ENCODE peak calls at places on chromosomes 12 and 14, in six cellular contexts. G is HepG2, A is HL-60, R is K562, C is GM12878, S is H1. Q is an unnamed sample.

GRCh38 chr14:96858643-96859042 is 61.5 kb downstream of the VRK1 start:
- DNase-seq in A (no peak), G (no peak), R (no peak), S (no peak), C (no peak), Q (no peak)

GRCh38 chr14:76904100-76904739 is 78.0 kb downstream of the LRRC74A start:
- DNase-seq in A (no peak), R (no peak), C (no peak), G (no peak), S (no peak), Q (peak)

GRCh38 chr14:95256776-95257060 is 63.0 kb downstream of the CLMN start:
- DNase-seq in G (no peak), S (no peak), C (no peak), R (no peak), A (no peak), Q (no peak)

GRCh38 chr14:104341532-104342434 is 203.4 kb downstream of the KIF26A start:
- DNase-seq in S (peak), R (peak), A (no peak), G (peak), C (no peak), Q (peak)

GRCh38 chr12:38638401-38638800 is 267.0 kb downstream of the CPNE8 start:
- DNase-seq in C (no peak), G (no peak), S (no peak), A (no peak), R (no peak), Q (no peak)

GRCh38 chr12:117167769-117168168 is 22.5 kb downstream of the FBXO21 start:
- DNase-seq in C (no peak), S (no peak), G (no peak), R (no peak), A (no peak), Q (no peak)

GRCh38 chr12:131831635-131832041 is 3.4 kb downstream of the MMP17 start:
- DNase-seq in S (no peak), G (no peak), R (no peak), C (no peak), A (peak), Q (no peak)

GRCh38 chr12:85741051-85741450 is 95.2 kb downstream of the RASSF9 start:
- DNase-seq in S (no peak), C (no peak), R (no peak), A (no peak), G (no peak), Q (no peak)

GRCh38 chr12:28966049-28966778 is 182.9 kb upstream of the FAR2 start:
- DNase-seq in C (no peak), R (no peak), S (no peak), G (no peak), A (no peak), Q (no peak)

GRCh38 chr12:49962861-49963765 is 1.4 kb downstream of the AQP5 start:
- DNase-seq in A (no peak), C (no peak), G (no peak), R (no peak), S (no peak), Q (no peak)

GRCh38 chr14:64337901-64338615 is 43.9 kb upstream of the ESR2 start:
- DNase-seq in G (peak), C (no peak), A (peak), S (peak), R (peak), Q (peak)

GRCh38 chr14:89618821-89619551 is 202.0 kb upstream of the FOXN3 start:
- DNase-seq in G (peak), R (peak), S (peak), A (peak), C (no peak), Q (peak)

GRCh38 chr14:34350903-34351302 is 111.1 kb downstream of the SPTSSA start:
- DNase-seq in C (no peak), S (no peak), A (no peak), G (no peak), R (no peak), Q (no peak)

GRCh38 chr14:37232907-37233481 is 35.3 kb downstream of the MIPOL1 start:
- DNase-seq in G (peak), A (peak), C (no peak), S (no peak), R (peak), Q (peak)

GRCh38 chr12:50924439-50925341 is 27.7 kb upstream of the HIGD1C start:
- DNase-seq in G (peak), A (peak), S (no peak), R (peak), C (peak), Q (peak)

GRCh38 chr12:64675795-64676194 is 65.5 kb downstream of the RASSF3 start:
- DNase-seq in A (no peak), R (no peak), C (no peak), S (no peak), G (no peak), Q (peak)

GRCh38 chr14:106222736-106223135 is 696.4 kb downstream of the TMEM121 start:
- DNase-seq in A (no peak), C (no peak), S (no peak), G (no peak), R (no peak), Q (no peak)

GRCh38 chr14:103597623-103598372 is 31.2 kb upstream of the KLC1 start:
- DNase-seq in A (no peak), G (no peak), R (peak), C (no peak), S (no peak), Q (no peak)

GRCh38 chr12:94553130-94553519 is 93.5 kb upstream of the CEP83 start:
- DNase-seq in C (no peak), A (no peak), R (no peak), G (no peak), S (no peak), Q (no peak)

GRCh38 chr14:55129086-55129427 is at the start of gene LGALS3:
- DNase-seq in A (no peak), R (peak), S (no peak), G (no peak), C (no peak), Q (peak)

GRCh38 chr12:6183689-6184441 is 16.3 kb upstream of the CD9 start:
- DNase-seq in R (no peak), A (no peak), C (no peak), S (no peak), G (peak), Q (no peak)

GRCh38 chr12:67797316-67797741 is 148.8 kb downstream of the DYRK2 start:
- DNase-seq in G (no peak), S (no peak), C (no peak), R (no peak), A (no peak), Q (no peak)

GRCh38 chr12:109267361-109267760 is 41.7 kb downstream of the FOXN4 start:
- DNase-seq in S (no peak), R (no peak), G (no peak), A (no peak), C (no peak), Q (no peak)

GRCh38 chr14:60161176-60162107 is 3.8 kb downstream of the DHRS7 start:
- DNase-seq in A (peak), C (no peak), G (peak), R (no peak), S (no peak), Q (no peak)

GRCh38 chr14:97290977-97291376 is 493.8 kb downstream of the VRK1 start:
- DNase-seq in G (no peak), R (no peak), A (no peak), S (no peak), C (no peak), Q (no peak)

GRCh38 chr14:43937001-43937400 is 570.1 kb downstream of the FSCB start:
- DNase-seq in S (no peak), A (no peak), G (no peak), R (no peak), C (no peak), Q (no peak)

GRCh38 chr14:75205586-75205985 is 29.2 kb upstream of the TMED10 start:
- DNase-seq in S (no peak), R (no peak), A (no peak), C (no peak), G (no peak), Q (no peak)

GRCh38 chr12:105523164-105524057 is 192.9 kb downstream of the C12orf75 start:
- DNase-seq in R (no peak), C (no peak), G (no peak), S (no peak), A (no peak), Q (peak)

GRCh38 chr14:69612759-69613145 is 1.4 kb downstream of the SUSD6 start:
- DNase-seq in S (no peak), C (no peak), G (no peak), R (no peak), A (no peak), Q (no peak)

GRCh38 chr12:54075974-54076373 is 22.3 kb downstream of the HOXC4 start:
- DNase-seq in C (no peak), G (no peak), A (no peak), S (peak), R (no peak), Q (no peak)

GRCh38 chr12:59980491-59980890 is 384.7 kb downstream of the SLC16A7 start:
- DNase-seq in A (no peak), S (no peak), C (no peak), G (no peak), R (no peak), Q (no peak)

GRCh38 chr14:54671537-54671936 is 104.6 kb downstream of the SAMD4A start:
- DNase-seq in C (no peak), S (no peak), A (no peak), G (no peak), R (no peak), Q (no peak)

GRCh38 chr14:73594491-73594890 is 2.8 kb downstream of the ACOT4 start:
- DNase-seq in A (no peak), C (no peak), R (no peak), G (no peak), S (no peak), Q (no peak)

GRCh38 chr12:11756022-11756421 is 106.5 kb downstream of the ETV6 start:
- DNase-seq in C (no peak), R (no peak), G (no peak), S (no peak), A (no peak), Q (no peak)

GRCh38 chr12:11757531-11757930 is 108.1 kb downstream of the ETV6 start:
- DNase-seq in C (no peak), G (no peak), S (no peak), A (no peak), R (no peak), Q (no peak)

GRCh38 chr12:11755311-11755930 is 105.9 kb downstream of the ETV6 start:
- DNase-seq in G (no peak), R (no peak), A (no peak), S (no peak), C (no peak), Q (no peak)

GRCh38 chr12:11757095-11757494 is 107.6 kb downstream of the ETV6 start:
- DNase-seq in C (no peak), A (no peak), S (no peak), G (no peak), R (no peak), Q (no peak)

DNA sequence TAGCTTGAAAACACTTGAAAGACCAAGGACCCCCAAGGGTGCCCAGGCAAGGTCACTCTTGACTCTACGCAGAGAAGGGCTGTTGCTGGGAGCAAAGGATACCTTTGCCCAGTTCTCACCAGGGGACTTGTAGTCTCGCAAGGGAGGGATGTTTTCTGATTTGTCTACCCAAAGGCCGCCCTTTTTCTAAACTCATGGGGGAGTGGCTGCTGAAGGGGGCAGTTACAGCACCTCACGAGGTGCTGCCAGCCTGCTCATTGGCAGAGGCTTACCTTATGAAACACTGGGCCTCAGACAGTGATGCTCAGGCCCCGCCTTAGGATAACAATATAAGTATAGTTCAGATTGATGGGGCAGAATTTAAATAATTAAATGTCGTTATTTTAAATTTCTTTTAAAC is 107.0 kb downstream of the ETV6 start:
- DNase-seq in G (no peak), C (no peak), A (no peak), S (no peak), R (no peak), Q (no peak)
- TF ChIP-seq POLR2AphosphoS5 in G (no peak), C (no peak), A (no peak), S (no peak), R (no peak), Q (no peak)

DNA sequence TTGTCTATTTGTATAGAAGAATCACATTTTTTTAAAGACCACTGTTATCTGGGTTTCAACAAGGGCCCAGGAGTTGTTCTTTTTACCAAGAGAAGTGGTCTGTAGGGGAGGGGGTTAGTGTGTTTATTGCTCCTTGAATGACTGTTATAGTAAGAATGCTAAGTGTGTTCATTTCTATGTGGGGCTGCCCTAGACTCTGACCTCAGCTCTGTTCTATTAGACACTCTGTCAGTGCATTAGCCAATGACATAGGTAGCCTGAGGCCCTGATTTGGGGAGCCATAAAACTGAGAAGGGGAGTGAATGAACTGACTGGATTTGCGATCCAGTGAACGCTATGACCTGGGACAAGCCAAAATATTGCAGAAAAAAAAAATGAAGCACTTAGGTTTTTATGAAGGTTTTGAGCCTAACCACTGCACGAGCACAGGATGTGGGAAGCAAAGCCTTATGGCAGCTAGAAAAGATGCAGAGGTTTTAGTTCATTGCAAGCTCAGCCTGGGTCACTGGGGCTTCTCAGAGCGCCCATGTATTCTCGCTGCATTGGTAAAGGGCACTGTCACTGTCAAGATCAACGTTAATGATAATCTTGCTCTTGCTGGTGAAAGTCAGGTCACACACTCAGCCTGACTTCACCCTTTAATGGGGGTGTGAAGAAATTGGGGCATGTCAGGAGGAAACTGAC is 63.8 kb downstream of the PRKCH start:
- DNase-seq in G (no peak), A (no peak), R (no peak), C (no peak), S (no peak), Q (no peak)
- TF ChIP-seq GABPA in G (no peak), A (no peak), R (no peak), C (no peak), S (no peak), Q (no peak)

DNA sequence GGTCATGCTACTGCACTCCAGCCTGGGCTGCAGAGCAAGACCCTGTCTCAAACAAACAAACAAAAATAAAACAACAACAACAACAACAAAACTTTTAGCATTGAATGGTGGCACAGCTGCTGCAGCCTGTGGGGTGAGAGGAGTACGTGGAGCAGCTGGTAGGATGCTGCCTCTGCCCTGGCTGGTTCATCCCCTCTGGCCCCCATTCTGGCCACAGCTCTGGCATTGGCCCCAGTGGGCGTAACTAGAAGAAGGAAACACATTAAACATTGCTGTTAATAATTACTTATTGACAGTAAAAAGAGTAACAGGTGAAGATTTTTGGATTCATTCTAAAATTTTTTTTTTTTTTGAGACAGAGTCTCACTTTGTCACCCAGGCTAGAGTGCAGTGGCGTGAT is 28.8 kb upstream of the C2CD5 start:
- DNase-seq in S (no peak), G (no peak), R (no peak), A (no peak), C (no peak), Q (no peak)
- TF ChIP-seq POLR2AphosphoS5 in S (no peak), G (no peak), R (no peak), A (no peak), C (no peak), Q (no peak)

DNA sequence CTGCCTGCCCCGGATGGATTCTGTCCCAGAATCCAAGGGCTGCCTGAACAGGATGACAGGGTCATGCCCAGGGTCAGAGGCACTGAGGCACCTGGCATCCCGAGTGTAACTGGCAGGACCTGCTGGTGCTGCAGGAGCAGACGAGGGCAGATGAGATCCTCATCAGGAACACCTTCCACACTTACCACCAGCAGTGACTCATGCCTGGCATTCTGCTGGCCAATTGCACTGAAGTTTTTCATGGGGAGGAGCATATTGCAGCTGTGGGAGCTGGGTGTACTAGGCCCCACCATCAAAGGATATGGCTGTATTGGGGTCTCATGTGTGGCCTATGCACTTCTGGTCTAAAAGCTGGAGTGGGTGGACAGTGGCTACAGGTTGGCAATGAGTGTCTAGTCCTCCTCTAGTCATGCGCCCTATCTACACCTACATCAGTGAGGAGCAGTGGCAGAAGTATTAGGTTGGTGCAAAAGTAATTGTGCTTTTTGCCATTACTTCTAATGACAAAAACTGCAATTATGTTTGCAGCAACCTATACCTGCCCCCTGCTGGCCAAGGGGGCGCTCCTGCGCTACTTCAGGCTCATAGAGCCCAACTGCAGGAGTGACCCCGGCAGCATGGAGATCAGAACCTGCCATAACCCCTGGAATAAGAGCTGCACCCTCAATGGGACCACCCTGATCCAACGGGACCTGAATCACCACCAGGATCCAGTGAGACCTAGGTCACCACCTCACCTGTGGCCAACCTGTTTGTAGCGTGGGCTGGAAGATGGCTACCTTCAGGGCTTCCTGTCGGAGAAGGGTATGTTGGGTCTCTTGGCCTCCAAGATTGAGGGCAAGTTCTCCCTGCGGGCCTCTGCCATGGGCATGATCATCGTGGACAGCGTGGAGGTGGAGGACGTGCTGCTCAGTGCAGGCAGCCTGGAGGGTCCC is 8.0 kb upstream of the C12orf42 start:
- DNase-seq in A (no peak), C (no peak), S (no peak), G (peak), R (peak), Q (peak)
- TF ChIP-seq GABPA in A (no peak), C (no peak), S (no peak), G (no peak), R (no peak), Q (no peak)

DNA sequence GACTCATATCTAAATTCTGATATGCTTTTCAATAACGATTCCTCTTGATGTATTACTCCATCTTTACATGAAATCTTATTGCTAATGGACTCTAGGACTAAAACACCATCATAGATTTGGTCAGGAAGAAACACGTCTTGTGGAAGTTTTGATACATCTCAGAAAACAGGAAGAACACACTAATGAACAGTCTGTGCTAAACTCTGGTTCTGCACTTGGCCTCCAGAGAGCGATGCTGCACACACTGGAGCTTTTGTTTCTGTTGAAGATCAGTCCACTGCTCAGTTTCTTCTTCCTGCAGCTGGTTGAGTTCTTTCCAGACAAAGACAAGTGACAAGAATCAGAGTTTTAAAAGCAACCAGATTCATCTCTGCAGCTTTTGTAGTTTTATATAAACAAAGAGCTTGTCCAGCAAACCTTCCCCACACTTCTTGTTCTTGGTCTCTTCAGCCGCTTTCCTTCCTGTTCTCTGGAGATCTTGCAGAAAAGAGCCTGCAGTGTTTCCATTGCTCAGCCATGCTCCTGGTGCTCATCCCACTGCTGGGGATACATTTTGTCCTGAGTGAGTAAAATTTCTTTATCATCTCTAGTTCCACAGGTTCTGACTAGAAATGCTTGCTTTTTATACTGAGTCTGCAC is 229.1 kb upstream of the OR4E1 start:
- DNase-seq in S (no peak), G (no peak), C (no peak), A (no peak), R (no peak), Q (no peak)
- TF ChIP-seq POLR2AphosphoS5 in S (no peak), G (no peak), C (no peak), A (no peak), R (no peak), Q (no peak)

GRCh38 chr12:22518998-22519397 is 25.3 kb downstream of the C2CD5 start:
- DNase-seq in S (no peak), R (no peak), G (no peak), A (no peak), C (no peak), Q (no peak)
- TF ChIP-seq GABPA in S (no peak), R (no peak), G (no peak), A (no peak), C (no peak), Q (no peak)

Q was measured in SK-N-SH.